ENCODE peak calls at places on chromosomes 5 and 9, in six cellular contexts. One of them, this sample, is unnamed.

GRCh38 chr5:14267166-14267838 is 124.2 kb downstream of the TRIO start:
- DNase-seq in globus pallidus: no peak
- DNase-seq in hypothalamus: no peak
- DNase-seq in ELF-1: peak
- DNase-seq in Karpas-422: no peak
- DNase-seq in activated CD4-positive, alpha-beta T cell treated with anti-CD3 and anti-CD28 coated beads, Interleukin-2, amount 10 ng/mL, durations not matched to agents 7 days and 5 days: no peak
- DNase-seq in this sample: no peak

GRCh38 chr5:53425598-53426516 is 54.6 kb upstream of the FST start:
- DNase-seq in globus pallidus: peak
- DNase-seq in Karpas-422: peak
- DNase-seq in hypothalamus: no peak
- DNase-seq in ELF-1: peak
- DNase-seq in activated CD4-positive, alpha-beta T cell treated with anti-CD3 and anti-CD28 coated beads, Interleukin-2, amount 10 ng/mL, durations not matched to agents 7 days and 5 days: peak
- DNase-seq in this sample: peak

GRCh38 chr5:109857405-109858031 is 167.8 kb downstream of the MAN2A1 start:
- DNase-seq in activated CD4-positive, alpha-beta T cell treated with anti-CD3 and anti-CD28 coated beads, Interleukin-2, amount 10 ng/mL, durations not matched to agents 7 days and 5 days: peak
- DNase-seq in Karpas-422: no peak
- DNase-seq in ELF-1: no peak
- DNase-seq in globus pallidus: no peak
- DNase-seq in hypothalamus: no peak
- DNase-seq in this sample: no peak

GRCh38 chr9:32589083-32589713 is 16.2 kb upstream of the NDUFB6 start:
- DNase-seq in activated CD4-positive, alpha-beta T cell treated with anti-CD3 and anti-CD28 coated beads, Interleukin-2, amount 10 ng/mL, durations not matched to agents 7 days and 5 days: no peak
- DNase-seq in ELF-1: no peak
- DNase-seq in globus pallidus: peak
- DNase-seq in hypothalamus: no peak
- DNase-seq in Karpas-422: peak
- DNase-seq in this sample: peak

GRCh38 chr5:170254056-170254455 is 21.3 kb downstream of the C5orf58 start:
- DNase-seq in globus pallidus: no peak
- DNase-seq in ELF-1: no peak
- DNase-seq in hypothalamus: no peak
- DNase-seq in Karpas-422: peak
- DNase-seq in activated CD4-positive, alpha-beta T cell treated with anti-CD3 and anti-CD28 coated beads, Interleukin-2, amount 10 ng/mL, durations not matched to agents 7 days and 5 days: peak
- DNase-seq in this sample: no peak

GRCh38 chr9:108663381-108663876 is 192.4 kb downstream of the ACTL7B start:
- DNase-seq in Karpas-422: no peak
- DNase-seq in hypothalamus: no peak
- DNase-seq in activated CD4-positive, alpha-beta T cell treated with anti-CD3 and anti-CD28 coated beads, Interleukin-2, amount 10 ng/mL, durations not matched to agents 7 days and 5 days: no peak
- DNase-seq in ELF-1: no peak
- DNase-seq in globus pallidus: no peak
- DNase-seq in this sample: peak

GRCh38 chr9:105333076-105333475 is 88.6 kb downstream of the SLC44A1 start:
- DNase-seq in ELF-1: no peak
- DNase-seq in Karpas-422: no peak
- DNase-seq in activated CD4-positive, alpha-beta T cell treated with anti-CD3 and anti-CD28 coated beads, Interleukin-2, amount 10 ng/mL, durations not matched to agents 7 days and 5 days: no peak
- DNase-seq in hypothalamus: no peak
- DNase-seq in globus pallidus: no peak
- DNase-seq in this sample: peak

GRCh38 chr5:117713585-117714198 is 1139.1 kb upstream of the SEMA6A start:
- DNase-seq in activated CD4-positive, alpha-beta T cell treated with anti-CD3 and anti-CD28 coated beads, Interleukin-2, amount 10 ng/mL, durations not matched to agents 7 days and 5 days: no peak
- DNase-seq in ELF-1: peak
- DNase-seq in globus pallidus: no peak
- DNase-seq in hypothalamus: no peak
- DNase-seq in Karpas-422: peak
- DNase-seq in this sample: no peak

GRCh38 chr9:110104201-110104845 is 103.6 kb downstream of the C9orf152 start:
- DNase-seq in Karpas-422: no peak
- DNase-seq in hypothalamus: no peak
- DNase-seq in ELF-1: peak
- DNase-seq in activated CD4-positive, alpha-beta T cell treated with anti-CD3 and anti-CD28 coated beads, Interleukin-2, amount 10 ng/mL, durations not matched to agents 7 days and 5 days: no peak
- DNase-seq in globus pallidus: no peak
- DNase-seq in this sample: peak